ENCODE peak calls at places on chromosome 15, in seven cellular contexts. One of them, this sample, is unnamed.

GRCh38 chr15:67146875-67147381 is 81.5 kb downstream of the SMAD3 start:
- DNase-seq in RPMI7951: peak
- DNase-seq in lung microvascular endothelial cell: peak
- DNase-seq in ovary: peak
- DNase-seq in endodermal cell: peak
- DNase-seq in dermis microvascular lymphatic vessel endothelial cell: peak
- DNase-seq in body of pancreas: no peak
- DNase-seq in this sample: no peak

GRCh38 chr15:68550498-68551295 is 28.1 kb upstream of the CORO2B start:
- DNase-seq in lung microvascular endothelial cell: peak
- DNase-seq in dermis microvascular lymphatic vessel endothelial cell: peak
- DNase-seq in endodermal cell: peak
- DNase-seq in body of pancreas: peak
- DNase-seq in RPMI7951: peak
- DNase-seq in ovary: peak
- DNase-seq in this sample: peak

GRCh38 chr15:50046159-50046558 is 72.9 kb downstream of the ATP8B4 start:
- DNase-seq in RPMI7951: no peak
- DNase-seq in lung microvascular endothelial cell: no peak
- DNase-seq in dermis microvascular lymphatic vessel endothelial cell: no peak
- DNase-seq in body of pancreas: no peak
- DNase-seq in endodermal cell: no peak
- DNase-seq in ovary: no peak
- DNase-seq in this sample: no peak

GRCh38 chr15:56295433-56295832 is 51.8 kb upstream of the RFX7 start:
- DNase-seq in ovary: no peak
- DNase-seq in body of pancreas: no peak
- DNase-seq in dermis microvascular lymphatic vessel endothelial cell: no peak
- DNase-seq in lung microvascular endothelial cell: no peak
- DNase-seq in RPMI7951: no peak
- DNase-seq in endodermal cell: no peak
- DNase-seq in this sample: no peak

GRCh38 chr15:73902121-73903020 is 23.9 kb upstream of the LOXL1 start:
- DNase-seq in dermis microvascular lymphatic vessel endothelial cell: no peak
- DNase-seq in ovary: no peak
- DNase-seq in lung microvascular endothelial cell: no peak
- DNase-seq in RPMI7951: no peak
- DNase-seq in endodermal cell: peak
- DNase-seq in body of pancreas: no peak
- DNase-seq in this sample: no peak

GRCh38 chr15:77419050-77419835 is 661 bp downstream of the PEAK1 start:
- DNase-seq in RPMI7951: peak
- DNase-seq in lung microvascular endothelial cell: peak
- DNase-seq in dermis microvascular lymphatic vessel endothelial cell: peak
- DNase-seq in endodermal cell: peak
- DNase-seq in ovary: peak
- DNase-seq in body of pancreas: peak
- DNase-seq in this sample: peak

GRCh38 chr15:23472678-23473077 is 25.6 kb upstream of the GOLGA6L2 start:
- DNase-seq in lung microvascular endothelial cell: no peak
- DNase-seq in ovary: no peak
- DNase-seq in endodermal cell: no peak
- DNase-seq in dermis microvascular lymphatic vessel endothelial cell: no peak
- DNase-seq in body of pancreas: no peak
- DNase-seq in RPMI7951: peak
- DNase-seq in this sample: no peak

GRCh38 chr15:33852570-33852969 is 115.7 kb upstream of the CHRM5 start:
- DNase-seq in ovary: no peak
- DNase-seq in RPMI7951: peak
- DNase-seq in lung microvascular endothelial cell: no peak
- DNase-seq in dermis microvascular lymphatic vessel endothelial cell: no peak
- DNase-seq in endodermal cell: no peak
- DNase-seq in body of pancreas: no peak
- DNase-seq in this sample: no peak

GRCh38 chr15:71752604-71753289 is 57.6 kb upstream of the NR2E3 start:
- DNase-seq in lung microvascular endothelial cell: peak
- DNase-seq in ovary: no peak
- DNase-seq in RPMI7951: peak
- DNase-seq in dermis microvascular lymphatic vessel endothelial cell: peak
- DNase-seq in body of pancreas: peak
- DNase-seq in endodermal cell: peak
- DNase-seq in this sample: no peak

GRCh38 chr15:82805994-82806406 is at the start of gene FSD2:
- DNase-seq in endodermal cell: no peak
- DNase-seq in lung microvascular endothelial cell: no peak
- DNase-seq in body of pancreas: no peak
- DNase-seq in ovary: no peak
- DNase-seq in RPMI7951: peak
- DNase-seq in dermis microvascular lymphatic vessel endothelial cell: no peak
- DNase-seq in this sample: no peak

GRCh38 chr15:93035953-93036810 is 52.8 kb downstream of the RGMA start:
- DNase-seq in RPMI7951: no peak
- DNase-seq in dermis microvascular lymphatic vessel endothelial cell: peak
- DNase-seq in endodermal cell: peak
- DNase-seq in ovary: peak
- DNase-seq in lung microvascular endothelial cell: peak
- DNase-seq in body of pancreas: peak
- DNase-seq in this sample: peak

GRCh38 chr15:60787737-60788513 is 309.0 kb upstream of the ICE2 start:
- DNase-seq in body of pancreas: no peak
- DNase-seq in RPMI7951: no peak
- DNase-seq in lung microvascular endothelial cell: peak
- DNase-seq in endodermal cell: no peak
- DNase-seq in ovary: no peak
- DNase-seq in dermis microvascular lymphatic vessel endothelial cell: peak
- DNase-seq in this sample: no peak

GRCh38 chr15:68012911-68013310 is 41.2 kb upstream of the PIAS1 start:
- DNase-seq in RPMI7951: no peak
- DNase-seq in lung microvascular endothelial cell: no peak
- DNase-seq in endodermal cell: no peak
- DNase-seq in ovary: no peak
- DNase-seq in body of pancreas: no peak
- DNase-seq in dermis microvascular lymphatic vessel endothelial cell: no peak
- DNase-seq in this sample: no peak

GRCh38 chr15:83012038-83012490 is 625 bp upstream of the C15orf40 start:
- DNase-seq in body of pancreas: no peak
- DNase-seq in RPMI7951: peak
- DNase-seq in lung microvascular endothelial cell: peak
- DNase-seq in dermis microvascular lymphatic vessel endothelial cell: no peak
- DNase-seq in ovary: no peak
- DNase-seq in endodermal cell: no peak
- DNase-seq in this sample: no peak

GRCh38 chr15:99068186-99068585 is 36.7 kb upstream of the SYNM start:
- DNase-seq in dermis microvascular lymphatic vessel endothelial cell: no peak
- DNase-seq in ovary: no peak
- DNase-seq in RPMI7951: no peak
- DNase-seq in endodermal cell: no peak
- DNase-seq in body of pancreas: no peak
- DNase-seq in lung microvascular endothelial cell: no peak
- DNase-seq in this sample: no peak

GRCh38 chr15:66850078-66850991 is 148.3 kb downstream of the SMAD6 start:
- DNase-seq in RPMI7951: no peak
- DNase-seq in lung microvascular endothelial cell: peak
- DNase-seq in endodermal cell: peak
- DNase-seq in body of pancreas: no peak
- DNase-seq in dermis microvascular lymphatic vessel endothelial cell: peak
- DNase-seq in ovary: peak
- DNase-seq in this sample: no peak

GRCh38 chr15:98878172-98878571 is 129.4 kb downstream of the PGPEP1L start:
- DNase-seq in body of pancreas: no peak
- DNase-seq in endodermal cell: no peak
- DNase-seq in lung microvascular endothelial cell: no peak
- DNase-seq in RPMI7951: no peak
- DNase-seq in ovary: no peak
- DNase-seq in dermis microvascular lymphatic vessel endothelial cell: no peak
- DNase-seq in this sample: no peak

This sample was measured in tibial artery.